ENCODE peak calls at places on chromosomes 13 and 19, in four cellular contexts. One of them, this sample, is unnamed.

GRCh38 chr19:36009220-36009619 is 607 bp upstream of the SYNE4 start:
- DNase-seq in epithelial cell of esophagus: peak; percentile 72
- DNase-seq in CD4-positive, alpha-beta T cell: peak; percentile 37
- DNase-seq in uterus: peak; percentile 60
- DNase-seq in this sample: peak; percentile 83

GRCh38 chr13:42816538-42816937 is 35.2 kb downstream of the FAM216B start:
- DNase-seq in epithelial cell of esophagus: no peak
- DNase-seq in CD4-positive, alpha-beta T cell: no peak
- DNase-seq in uterus: no peak
- DNase-seq in this sample: no peak

GRCh38 chr19:14517840-14518505 is at the start of gene DNAJB1:
- DNase-seq in epithelial cell of esophagus: peak; percentile 78
- DNase-seq in CD4-positive, alpha-beta T cell: peak; percentile 58
- DNase-seq in uterus: peak; percentile 76
- DNase-seq in this sample: peak; percentile 86

GRCh38 chr19:47619763-47620162 is 10.8 kb downstream of the BICRA start:
- DNase-seq in epithelial cell of esophagus: no peak
- DNase-seq in CD4-positive, alpha-beta T cell: no peak
- DNase-seq in uterus: no peak
- DNase-seq in this sample: no peak

GRCh38 chr19:41995959-41996797 is 2.1 kb upstream of the ATP1A3 start:
- DNase-seq in epithelial cell of esophagus: no peak
- DNase-seq in CD4-positive, alpha-beta T cell: no peak
- DNase-seq in uterus: no peak
- DNase-seq in this sample: no peak

GRCh38 chr13:21208755-21209154 is 32.3 kb downstream of the MRPL57 start:
- DNase-seq in epithelial cell of esophagus: no peak
- DNase-seq in CD4-positive, alpha-beta T cell: no peak
- DNase-seq in uterus: no peak
- DNase-seq in this sample: no peak

GRCh38 chr19:10812902-10813404 is 23.1 kb downstream of the TMED1 start:
- DNase-seq in epithelial cell of esophagus: peak; percentile 73
- DNase-seq in CD4-positive, alpha-beta T cell: no peak
- DNase-seq in uterus: peak; percentile 64
- DNase-seq in this sample: no peak

GRCh38 chr19:31312004-31312403 is 37.2 kb downstream of the TSHZ3 start:
- DNase-seq in epithelial cell of esophagus: peak; percentile 10
- DNase-seq in CD4-positive, alpha-beta T cell: no peak
- DNase-seq in uterus: peak; percentile 70
- DNase-seq in this sample: no peak

GRCh38 chr13:42696191-42696590 is 85.2 kb upstream of the FAM216B start:
- DNase-seq in epithelial cell of esophagus: peak; percentile 100
- DNase-seq in CD4-positive, alpha-beta T cell: no peak
- DNase-seq in uterus: no peak
- DNase-seq in this sample: no peak

GRCh38 chr19:49907745-49908446 is 11.2 kb upstream of the IL4I1 start:
- DNase-seq in epithelial cell of esophagus: no peak
- DNase-seq in CD4-positive, alpha-beta T cell: no peak
- DNase-seq in uterus: no peak
- DNase-seq in this sample: no peak

GRCh38 chr13:48595330-48596127 is 58.2 kb upstream of the CYSLTR2 start:
- DNase-seq in epithelial cell of esophagus: peak; percentile 81
- DNase-seq in CD4-positive, alpha-beta T cell: peak; percentile 50
- DNase-seq in uterus: peak; percentile 66
- DNase-seq in this sample: peak; percentile 75

GRCh38 chr19:48466571-48467325 is 2.4 kb upstream of the CYTH2 start:
- DNase-seq in epithelial cell of esophagus: peak; percentile 60
- DNase-seq in CD4-positive, alpha-beta T cell: no peak
- DNase-seq in uterus: no peak
- DNase-seq in this sample: no peak

GRCh38 chr19:46863818-46864629 is 3.2 kb downstream of the ARHGAP35 start:
- DNase-seq in epithelial cell of esophagus: peak; percentile 49
- DNase-seq in CD4-positive, alpha-beta T cell: no peak
- DNase-seq in uterus: peak; percentile 12
- DNase-seq in this sample: no peak

GRCh38 chr13:62130016-62130970 is 714.6 kb upstream of the PCDH20 start:
- DNase-seq in epithelial cell of esophagus: no peak
- DNase-seq in CD4-positive, alpha-beta T cell: no peak
- DNase-seq in uterus: no peak
- DNase-seq in this sample: no peak

GRCh38 chr19:55091955-55092354 is 16.3 kb downstream of the EPS8L1 start:
- DNase-seq in epithelial cell of esophagus: no peak
- DNase-seq in CD4-positive, alpha-beta T cell: no peak
- DNase-seq in uterus: no peak
- DNase-seq in this sample: peak; percentile 37

GRCh38 chr19:17755977-17756670 is 4.8 kb downstream of the FCHO1 start:
- DNase-seq in epithelial cell of esophagus: peak; percentile 37
- DNase-seq in CD4-positive, alpha-beta T cell: peak; percentile 35
- DNase-seq in uterus: no peak
- DNase-seq in this sample: peak; percentile 65

GRCh38 chr13:80612804-80613203 is 271.9 kb upstream of the SPRY2 start:
- DNase-seq in epithelial cell of esophagus: no peak
- DNase-seq in CD4-positive, alpha-beta T cell: no peak
- DNase-seq in uterus: no peak
- DNase-seq in this sample: no peak

GRCh38 chr19:778910-779653 is 18.2 kb upstream of the PTBP1 start:
- DNase-seq in epithelial cell of esophagus: peak; percentile 99
- DNase-seq in CD4-positive, alpha-beta T cell: no peak
- DNase-seq in uterus: no peak
- DNase-seq in this sample: peak; percentile 45

GRCh38 chr19:15453091-15453498 is 3.3 kb upstream of the WIZ start:
- DNase-seq in epithelial cell of esophagus: no peak
- DNase-seq in CD4-positive, alpha-beta T cell: no peak
- DNase-seq in uterus: no peak
- DNase-seq in this sample: peak; percentile 67

GRCh38 chr19:48595171-48595570 is 11.4 kb upstream of the SPACA4 start:
- DNase-seq in epithelial cell of esophagus: no peak
- DNase-seq in CD4-positive, alpha-beta T cell: no peak
- DNase-seq in uterus: no peak
- DNase-seq in this sample: no peak

GRCh38 chr13:49527123-49527522 is 31.4 kb downstream of the PHF11 start:
- DNase-seq in epithelial cell of esophagus: no peak
- DNase-seq in CD4-positive, alpha-beta T cell: no peak
- DNase-seq in uterus: no peak
- DNase-seq in this sample: no peak

GRCh38 chr13:50713849-50714248 is 129.6 kb downstream of the DLEU7 start:
- DNase-seq in epithelial cell of esophagus: peak; percentile 43
- DNase-seq in CD4-positive, alpha-beta T cell: no peak
- DNase-seq in uterus: no peak
- DNase-seq in this sample: no peak

GRCh38 chr19:6738726-6739389 is 622 bp upstream of the TRIP10 start:
- DNase-seq in epithelial cell of esophagus: peak; percentile 34
- DNase-seq in CD4-positive, alpha-beta T cell: peak; percentile 15
- DNase-seq in uterus: peak; percentile 64
- DNase-seq in this sample: peak; percentile 75

GRCh38 chr13:46006688-46007452 is 45.7 kb downstream of the ZC3H13 start:
- DNase-seq in epithelial cell of esophagus: no peak
- DNase-seq in CD4-positive, alpha-beta T cell: no peak
- DNase-seq in uterus: no peak
- DNase-seq in this sample: no peak

GRCh38 chr19:1271528-1272422 is 2.6 kb downstream of the CIRBP start:
- DNase-seq in epithelial cell of esophagus: no peak
- DNase-seq in CD4-positive, alpha-beta T cell: no peak
- DNase-seq in uterus: peak; percentile 43
- DNase-seq in this sample: peak; percentile 49

GRCh38 chr13:113142876-113143275 is 15.6 kb upstream of the PROZ start:
- DNase-seq in epithelial cell of esophagus: no peak
- DNase-seq in CD4-positive, alpha-beta T cell: no peak
- DNase-seq in uterus: no peak
- DNase-seq in this sample: no peak

GRCh38 chr13:109707044-109707794 is 79.2 kb downstream of the IRS2 start:
- DNase-seq in epithelial cell of esophagus: no peak
- DNase-seq in CD4-positive, alpha-beta T cell: no peak
- DNase-seq in uterus: no peak
- DNase-seq in this sample: no peak

GRCh38 chr19:55103190-55103589 is 14.2 kb downstream of the PPP1R12C start:
- DNase-seq in epithelial cell of esophagus: no peak
- DNase-seq in CD4-positive, alpha-beta T cell: no peak
- DNase-seq in uterus: no peak
- DNase-seq in this sample: no peak

GRCh38 chr19:11984986-11985385 is 20.1 kb downstream of the ZNF763 start:
- DNase-seq in epithelial cell of esophagus: no peak
- DNase-seq in CD4-positive, alpha-beta T cell: no peak
- DNase-seq in uterus: no peak
- DNase-seq in this sample: no peak

GRCh38 chr19:15247107-15248014 is 15.1 kb upstream of the EPHX3 start:
- DNase-seq in epithelial cell of esophagus: no peak
- DNase-seq in CD4-positive, alpha-beta T cell: no peak
- DNase-seq in uterus: no peak
- DNase-seq in this sample: no peak

GRCh38 chr19:1786668-1787067 is 25.4 kb downstream of the ATP8B3 start:
- DNase-seq in epithelial cell of esophagus: no peak
- DNase-seq in CD4-positive, alpha-beta T cell: no peak
- DNase-seq in uterus: no peak
- DNase-seq in this sample: no peak

GRCh38 chr19:46787331-46788100 is 878 bp downstream of the SLC1A5 start:
- DNase-seq in epithelial cell of esophagus: peak; percentile 52
- DNase-seq in CD4-positive, alpha-beta T cell: peak; percentile 20
- DNase-seq in uterus: peak; percentile 62
- DNase-seq in this sample: peak; percentile 80

GRCh38 chr19:28727133-28727834 is 485.7 kb downstream of the UQCRFS1 start:
- DNase-seq in epithelial cell of esophagus: peak; percentile 22
- DNase-seq in CD4-positive, alpha-beta T cell: peak; percentile 15
- DNase-seq in uterus: no peak
- DNase-seq in this sample: peak; percentile 17

GRCh38 chr19:19446655-19447437 is 41.4 kb downstream of the GATAD2A start:
- DNase-seq in epithelial cell of esophagus: no peak
- DNase-seq in CD4-positive, alpha-beta T cell: no peak
- DNase-seq in uterus: no peak
- DNase-seq in this sample: no peak

GRCh38 chr19:422213-422916 is 13.4 kb upstream of the C2CD4C start:
- DNase-seq in epithelial cell of esophagus: no peak
- DNase-seq in CD4-positive, alpha-beta T cell: no peak
- DNase-seq in uterus: no peak
- DNase-seq in this sample: no peak

GRCh38 chr13:104015646-104016396 is 949.6 kb upstream of the SLC10A2 start:
- DNase-seq in epithelial cell of esophagus: no peak
- DNase-seq in CD4-positive, alpha-beta T cell: no peak
- DNase-seq in uterus: no peak
- DNase-seq in this sample: no peak

GRCh38 chr13:32495841-32496240 is 42.8 kb downstream of the N4BP2L2 start:
- DNase-seq in epithelial cell of esophagus: no peak
- DNase-seq in CD4-positive, alpha-beta T cell: no peak
- DNase-seq in uterus: no peak
- DNase-seq in this sample: no peak

GRCh38 chr13:33026489-33027152 is 10.4 kb downstream of the KL start:
- DNase-seq in epithelial cell of esophagus: no peak
- DNase-seq in CD4-positive, alpha-beta T cell: no peak
- DNase-seq in uterus: no peak
- DNase-seq in this sample: no peak

GRCh38 chr19:51771369-51771768 is 10.4 kb downstream of the FPR2 start:
- DNase-seq in epithelial cell of esophagus: no peak
- DNase-seq in CD4-positive, alpha-beta T cell: no peak
- DNase-seq in uterus: no peak
- DNase-seq in this sample: no peak

This sample was measured in ovary.